ENCODE peak calls at places on chromosomes 7 and 10, in ten cellular contexts. N, E, A, C, G, T, V, L, F and Q are unnamed samples.

GRCh38 chr7:88347098-88347497 is 40.4 kb upstream of the STEAP4 start:
- DNase-seq in N (no peak), T (no peak), G (no peak), F (no peak), L (peak; percentile 25), E (no peak), C (peak; percentile 66), A (peak; percentile 35), V (no peak), Q (no peak)

GRCh38 chr10:47457528-47457820 is 26.4 kb downstream of the ANXA8 start:
- DNase-seq in T (no peak), E (no peak), V (no peak), A (no peak), L (no peak), C (peak; percentile 24), G (no peak), N (no peak), F (no peak), Q (no peak)

GRCh38 chr7:158779061-158779992 is 50.0 kb downstream of the ESYT2 start:
- DNase-seq in E (no peak), C (no peak), G (no peak), F (no peak), V (no peak), T (no peak), A (peak; percentile 37), L (no peak), N (no peak), Q (no peak)

GRCh38 chr7:66928388-66928787 is 7.4 kb downstream of the TMEM248 start:
- DNase-seq in E (no peak), T (no peak), A (no peak), C (no peak), F (no peak), G (no peak), L (no peak), N (peak; percentile 26), V (no peak), Q (no peak)

GRCh38 chr10:130138479-130138866 is 2.3 kb downstream of the GLRX3 start:
- DNase-seq in T (no peak), N (peak; percentile 25), F (no peak), E (no peak), L (no peak), C (no peak), A (peak; percentile 31), G (no peak), V (peak; percentile 94), Q (no peak)

GRCh38 chr10:117004627-117005453 is at the start of gene SHTN1:
- DNase-seq in T (no peak), N (peak; percentile 25), E (peak; percentile 70), F (peak; percentile 93), L (peak; percentile 94), G (peak; percentile 33), A (peak; percentile 96), C (peak; percentile 91), V (peak; percentile 39), Q (peak; percentile 58)

GRCh38 chr7:6360841-6361240 is 86.9 kb downstream of the DAGLB start:
- DNase-seq in E (peak; percentile 4), F (no peak), T (no peak), N (no peak), G (no peak), V (no peak), A (no peak), C (no peak), L (no peak), Q (no peak)

GRCh38 chr7:43865277-43865676 is 4.0 kb downstream of the MRPS24 start:
- DNase-seq in T (no peak), E (no peak), L (no peak), N (no peak), A (no peak), V (no peak), C (no peak), G (no peak), F (no peak), Q (no peak)

GRCh38 chr10:77121829-77122228 is 515.8 kb downstream of the KCNMA1 start:
- DNase-seq in A (no peak), V (no peak), F (no peak), C (no peak), N (no peak), T (no peak), L (no peak), G (no peak), E (no peak), Q (no peak)

GRCh38 chr10:77123330-77123729 is 514.3 kb downstream of the KCNMA1 start:
- DNase-seq in N (no peak), V (no peak), T (no peak), F (no peak), A (no peak), G (no peak), C (no peak), E (no peak), L (no peak), Q (no peak)

GRCh38 chr10:77120012-77120411 is 517.6 kb downstream of the KCNMA1 start:
- DNase-seq in A (no peak), L (no peak), C (no peak), G (no peak), V (no peak), F (no peak), T (no peak), N (no peak), E (no peak), Q (no peak)

GRCh38 chr10:77120697-77121096 is 516.9 kb downstream of the KCNMA1 start:
- DNase-seq in C (no peak), A (no peak), T (no peak), V (no peak), N (no peak), F (no peak), E (no peak), G (no peak), L (no peak), Q (no peak)

DNA sequence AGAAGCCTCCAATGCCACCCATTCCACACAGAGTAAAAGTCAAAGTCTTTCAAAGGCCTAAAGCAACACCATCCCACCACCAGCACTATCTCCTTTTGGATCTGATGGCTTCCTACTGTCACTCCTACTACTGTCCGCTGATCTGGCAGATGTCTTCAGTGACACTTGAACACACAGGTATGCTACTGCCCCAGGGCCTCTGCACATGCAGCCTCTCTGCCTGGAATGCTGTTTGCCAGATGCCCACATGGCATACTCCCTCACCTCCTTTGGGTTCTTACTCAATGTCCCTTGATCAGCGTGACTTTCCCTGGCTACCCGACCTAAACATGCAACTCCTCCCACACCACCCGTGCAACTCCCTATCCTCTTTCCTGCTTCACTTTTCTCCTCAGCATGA is 512.4 kb downstream of the KCNMA1 start:
- DNase-seq in V (no peak), F (no peak), A (no peak), G (no peak), N (no peak), L (no peak), C (no peak), E (no peak), T (no peak), Q (no peak)
- TF ChIP-seq CTCF in V (no peak), F (no peak), A (no peak), G (no peak), N (no peak), L (no peak), C (no peak), E (no peak), T (no peak), Q (no peak)

DNA sequence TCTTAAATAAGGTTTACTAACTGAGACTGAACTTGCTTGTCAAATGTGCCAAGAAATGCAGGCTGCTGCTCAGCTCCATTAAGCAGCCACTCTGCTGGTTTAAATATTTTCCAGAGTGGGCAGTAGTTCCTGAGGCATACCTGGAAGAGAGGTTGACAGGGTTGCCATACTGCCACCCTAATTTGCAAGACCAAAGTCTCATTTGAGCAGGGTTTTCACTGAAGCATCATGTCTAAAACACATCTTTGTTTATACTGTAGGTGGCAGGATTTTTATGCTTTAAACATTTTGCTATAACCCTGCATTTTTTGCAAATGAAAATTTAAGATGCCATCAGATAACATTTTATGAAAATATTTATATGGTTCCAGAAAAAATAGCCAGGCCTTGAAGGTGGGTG is 618.0 kb upstream of the LRRTM3 start:
- DNase-seq in E (no peak), N (no peak), F (no peak), A (no peak), T (no peak), L (no peak), G (no peak), V (no peak), C (no peak), Q (no peak)
- TF ChIP-seq CTCF in E (no peak), N (no peak), F (no peak), A (no peak), T (no peak), L (no peak), G (no peak), V (peak; percentile 30), C (no peak), Q (no peak)

GRCh38 chr7:137489880-137490279 is 146.3 kb upstream of the PTN start:
- DNase-seq in A (no peak), F (no peak), L (no peak), G (no peak), T (no peak), E (no peak), V (no peak), C (no peak), N (no peak), Q (no peak)

GRCh38 chr7:137484326-137484725 is 140.8 kb upstream of the PTN start:
- DNase-seq in G (no peak), T (no peak), V (no peak), A (no peak), L (no peak), N (peak; percentile 20), C (no peak), E (no peak), F (no peak), Q (no peak)

GRCh38 chr7:137485818-137486217 is 142.3 kb upstream of the PTN start:
- DNase-seq in F (no peak), L (no peak), N (no peak), C (no peak), G (no peak), E (no peak), V (no peak), A (no peak), T (no peak), Q (no peak)

GRCh38 chr7:137492889-137493288 is 149.4 kb upstream of the PTN start:
- DNase-seq in A (no peak), G (no peak), C (no peak), T (no peak), N (no peak), V (no peak), F (peak; percentile 47), E (no peak), L (peak; percentile 53), Q (no peak)

GRCh38 chr7:137488038-137488437 is 144.5 kb upstream of the PTN start:
- DNase-seq in C (no peak), T (no peak), L (no peak), A (no peak), V (no peak), E (no peak), F (no peak), G (no peak), N (peak; percentile 17), Q (no peak)
- TF ChIP-seq CTCF in C (no peak), T (peak; percentile 7), L (no peak), A (no peak), V (peak; percentile 41), E (no peak), F (no peak), G (no peak), N (peak; percentile 27), Q (no peak)

DNA sequence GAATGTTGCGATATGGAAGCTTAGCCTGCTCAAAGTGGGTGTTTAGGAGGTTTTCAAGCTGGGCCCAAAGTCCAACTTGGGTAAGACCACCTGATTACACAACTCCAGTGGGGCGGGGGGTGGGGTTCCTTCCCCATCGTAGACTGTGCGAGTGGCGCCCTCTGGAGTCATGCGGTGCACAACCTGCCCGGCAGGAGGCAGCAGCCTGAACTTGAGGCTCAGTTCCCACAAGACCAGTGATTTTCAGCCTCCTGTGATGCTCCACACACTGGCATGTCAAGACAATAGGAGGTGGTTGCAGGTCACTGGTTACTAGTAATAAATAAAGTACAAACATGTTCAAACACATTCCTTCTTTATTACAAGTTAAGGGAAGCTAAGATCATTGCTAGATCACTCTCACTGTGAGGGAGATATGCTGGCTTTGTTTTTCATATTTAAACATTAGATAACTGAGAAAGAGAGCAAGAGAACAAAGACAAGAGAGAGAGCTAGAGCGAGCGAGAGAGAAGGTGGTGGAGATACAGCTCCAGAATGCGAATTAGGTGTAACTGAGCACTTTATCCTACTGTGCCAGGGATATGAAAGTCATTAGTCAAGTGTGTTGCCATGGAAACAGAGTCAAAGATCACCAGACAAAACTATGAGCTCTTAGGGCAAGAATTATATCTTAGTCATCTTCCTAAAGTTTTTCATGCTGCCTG is 97.4 kb upstream of the BMPER start:
- DNase-seq in A (no peak), L (no peak), V (peak; percentile 97), F (no peak), E (no peak), T (peak; percentile 62), C (no peak), G (no peak), N (peak; percentile 91), Q (no peak)
- TF ChIP-seq CTCF in A (no peak), L (no peak), V (peak; percentile 96), F (no peak), E (no peak), T (peak; percentile 62), C (no peak), G (peak; percentile 30), N (peak; percentile 53), Q (no peak)